ENCODE peak calls at places on chromosomes 7 and 10, in nine cellular contexts. S, E, A, T, J, D, U, C and B are unnamed samples.

GRCh38 chr7:129728875-129729467 is 117.5 kb downstream of the NRF1 start:
- DNase-seq in S (peak; percentile 79), E (no peak), A (no peak), T (no peak), J (no peak), D (no peak), U (no peak), C (no peak), B (no peak)

GRCh38 chr7:137642467-137642866 is 204.3 kb downstream of the DGKI start:
- DNase-seq in S (no peak), E (peak; percentile 20), A (no peak), T (no peak), J (no peak), D (no peak), U (no peak), C (no peak), B (no peak)

GRCh38 chr7:25759281-25759680 is 392.7 kb upstream of the NFE2L3 start:
- DNase-seq in S (no peak), E (no peak), A (no peak), T (no peak), J (no peak), D (no peak), U (no peak), C (no peak), B (no peak)

GRCh38 chr7:33395340-33395739 is 266.0 kb downstream of the BBS9 start:
- DNase-seq in S (no peak), E (no peak), A (no peak), T (no peak), J (no peak), D (no peak), U (no peak), C (no peak), B (no peak)

GRCh38 chr10:76388321-76388720 is 956.9 kb downstream of the LRMDA start:
- DNase-seq in S (no peak), E (no peak), A (no peak), T (no peak), J (no peak), D (no peak), U (no peak), C (no peak), B (no peak)

GRCh38 chr7:503575-504111 is 16.0 kb downstream of the PDGFA start:
- DNase-seq in S (peak; percentile 94), E (peak; percentile 95), A (no peak), T (peak; percentile 4), J (peak; percentile 99), D (no peak), U (peak; percentile 99), C (no peak), B (peak; percentile 94)

GRCh38 chr7:93715234-93715633 is 140.7 kb upstream of the CALCR start:
- DNase-seq in S (peak; percentile 54), E (peak; percentile 54), A (peak; percentile 46), T (no peak), J (peak; percentile 58), D (peak; percentile 44), U (no peak), C (no peak), B (peak; percentile 34)

GRCh38 chr10:61899997-61900828 is 1.3 kb upstream of the ARID5B start:
- DNase-seq in S (peak; percentile 93), E (peak; percentile 51), A (peak; percentile 63), T (peak; percentile 60), J (peak; percentile 88), D (peak; percentile 57), U (no peak), C (peak; percentile 34), B (peak; percentile 26)

GRCh38 chr7:98805956-98806838 is 63.6 kb downstream of the TMEM130 start:
- DNase-seq in S (no peak), E (no peak), A (no peak), T (no peak), J (no peak), D (no peak), U (no peak), C (no peak), B (no peak)